ENCODE peak calls at places on chromosomes 11 and 22, in ten cellular contexts. One of them, this sample, is unnamed.

GRCh38 chr11:44430140-44430539 is 120.2 kb upstream of the ALX4 start:
- DNase-seq in NCI-H1694: no peak
- DNase-seq in NCI-H2081 treated with DMSO at 0.1 percent for 48 hours: no peak
- DNase-seq in KG1: no peak
- DNase-seq in endothelial cell: no peak
- DNase-seq in CD4-positive, alpha-beta memory T cell: no peak
- DNase-seq in iPS-NIHi11: no peak
- DNase-seq in SW 1271: no peak
- DNase-seq in hepatocyte: no peak
- DNase-seq in foreskin melanocyte: no peak
- DNase-seq in this sample: no peak

GRCh38 chr11:13215157-13215556 is 62.4 kb upstream of the BMAL1 start:
- DNase-seq in NCI-H1694: no peak
- DNase-seq in NCI-H2081 treated with DMSO at 0.1 percent for 48 hours: no peak
- DNase-seq in KG1: no peak
- DNase-seq in endothelial cell: no peak
- DNase-seq in CD4-positive, alpha-beta memory T cell: no peak
- DNase-seq in iPS-NIHi11: no peak
- DNase-seq in SW 1271: no peak
- DNase-seq in hepatocyte: no peak
- DNase-seq in foreskin melanocyte: no peak
- DNase-seq in this sample: no peak

GRCh38 chr11:86477495-86478155 is 102.9 kb downstream of the CCDC81 start:
- DNase-seq in NCI-H1694: no peak
- DNase-seq in NCI-H2081 treated with DMSO at 0.1 percent for 48 hours: no peak
- DNase-seq in KG1: no peak
- DNase-seq in endothelial cell: no peak
- DNase-seq in CD4-positive, alpha-beta memory T cell: no peak
- DNase-seq in iPS-NIHi11: no peak
- DNase-seq in SW 1271: no peak
- DNase-seq in hepatocyte: no peak
- DNase-seq in foreskin melanocyte: no peak
- DNase-seq in this sample: no peak

GRCh38 chr22:47623056-47623739 is 860.7 kb downstream of the TBC1D22A start:
- DNase-seq in NCI-H1694: no peak
- DNase-seq in NCI-H2081 treated with DMSO at 0.1 percent for 48 hours: no peak
- DNase-seq in KG1: no peak
- DNase-seq in endothelial cell: no peak
- DNase-seq in CD4-positive, alpha-beta memory T cell: no peak
- DNase-seq in iPS-NIHi11: no peak
- DNase-seq in SW 1271: no peak
- DNase-seq in hepatocyte: no peak
- DNase-seq in foreskin melanocyte: no peak
- DNase-seq in this sample: no peak

GRCh38 chr11:104637652-104638170 is 260.5 kb downstream of the CASP12 start:
- DNase-seq in NCI-H1694: no peak
- DNase-seq in NCI-H2081 treated with DMSO at 0.1 percent for 48 hours: no peak
- DNase-seq in KG1: no peak
- DNase-seq in endothelial cell: no peak
- DNase-seq in CD4-positive, alpha-beta memory T cell: no peak
- DNase-seq in iPS-NIHi11: no peak
- DNase-seq in SW 1271: no peak
- DNase-seq in hepatocyte: no peak
- DNase-seq in foreskin melanocyte: no peak
- DNase-seq in this sample: no peak

GRCh38 chr11:13772223-13773046 is 104.0 kb downstream of the FAR1 start:
- DNase-seq in NCI-H1694: peak
- DNase-seq in NCI-H2081 treated with DMSO at 0.1 percent for 48 hours: peak
- DNase-seq in KG1: peak
- DNase-seq in endothelial cell: peak
- DNase-seq in CD4-positive, alpha-beta memory T cell: peak
- DNase-seq in iPS-NIHi11: peak
- DNase-seq in SW 1271: peak
- DNase-seq in hepatocyte: peak
- DNase-seq in foreskin melanocyte: peak
- DNase-seq in this sample: peak

GRCh38 chr22:45318558-45319318 is 9.0 kb downstream of the FAM118A start:
- DNase-seq in NCI-H1694: no peak
- DNase-seq in NCI-H2081 treated with DMSO at 0.1 percent for 48 hours: no peak
- DNase-seq in KG1: no peak
- DNase-seq in endothelial cell: no peak
- DNase-seq in CD4-positive, alpha-beta memory T cell: peak
- DNase-seq in iPS-NIHi11: no peak
- DNase-seq in SW 1271: no peak
- DNase-seq in hepatocyte: no peak
- DNase-seq in foreskin melanocyte: no peak
- DNase-seq in this sample: no peak

GRCh38 chr22:28882545-28882877 is 861 bp upstream of the ZNRF3 start:
- DNase-seq in NCI-H1694: no peak
- DNase-seq in NCI-H2081 treated with DMSO at 0.1 percent for 48 hours: no peak
- DNase-seq in KG1: no peak
- DNase-seq in endothelial cell: peak
- DNase-seq in CD4-positive, alpha-beta memory T cell: no peak
- DNase-seq in iPS-NIHi11: no peak
- DNase-seq in SW 1271: no peak
- DNase-seq in hepatocyte: peak
- DNase-seq in foreskin melanocyte: no peak
- DNase-seq in this sample: no peak

GRCh38 chr22:33796494-33796893 is 123.8 kb downstream of the LARGE1 start:
- DNase-seq in NCI-H1694: no peak
- DNase-seq in NCI-H2081 treated with DMSO at 0.1 percent for 48 hours: no peak
- DNase-seq in KG1: no peak
- DNase-seq in endothelial cell: no peak
- DNase-seq in CD4-positive, alpha-beta memory T cell: no peak
- DNase-seq in iPS-NIHi11: peak
- DNase-seq in SW 1271: no peak
- DNase-seq in hepatocyte: no peak
- DNase-seq in foreskin melanocyte: no peak
- DNase-seq in this sample: peak

GRCh38 chr11:45530776-45531175 is 134.6 kb downstream of the CHST1 start:
- DNase-seq in NCI-H1694: no peak
- DNase-seq in NCI-H2081 treated with DMSO at 0.1 percent for 48 hours: no peak
- DNase-seq in KG1: no peak
- DNase-seq in endothelial cell: no peak
- DNase-seq in CD4-positive, alpha-beta memory T cell: no peak
- DNase-seq in iPS-NIHi11: no peak
- DNase-seq in SW 1271: no peak
- DNase-seq in hepatocyte: no peak
- DNase-seq in foreskin melanocyte: no peak
- DNase-seq in this sample: no peak

GRCh38 chr11:128359515-128359914 is 227.8 kb downstream of the ETS1 start:
- DNase-seq in NCI-H1694: no peak
- DNase-seq in NCI-H2081 treated with DMSO at 0.1 percent for 48 hours: no peak
- DNase-seq in KG1: no peak
- DNase-seq in endothelial cell: no peak
- DNase-seq in CD4-positive, alpha-beta memory T cell: no peak
- DNase-seq in iPS-NIHi11: no peak
- DNase-seq in SW 1271: no peak
- DNase-seq in hepatocyte: no peak
- DNase-seq in foreskin melanocyte: peak
- DNase-seq in this sample: no peak

GRCh38 chr11:11464555-11464954 is 111.5 kb upstream of the CSNK2A3 start:
- DNase-seq in NCI-H1694: no peak
- DNase-seq in NCI-H2081 treated with DMSO at 0.1 percent for 48 hours: no peak
- DNase-seq in KG1: no peak
- DNase-seq in endothelial cell: no peak
- DNase-seq in CD4-positive, alpha-beta memory T cell: no peak
- DNase-seq in iPS-NIHi11: no peak
- DNase-seq in SW 1271: no peak
- DNase-seq in hepatocyte: no peak
- DNase-seq in foreskin melanocyte: no peak
- DNase-seq in this sample: no peak

GRCh38 chr11:44243633-44244343 is 66.2 kb downstream of the ALX4 start:
- DNase-seq in NCI-H1694: no peak
- DNase-seq in NCI-H2081 treated with DMSO at 0.1 percent for 48 hours: no peak
- DNase-seq in KG1: no peak
- DNase-seq in endothelial cell: no peak
- DNase-seq in CD4-positive, alpha-beta memory T cell: no peak
- DNase-seq in iPS-NIHi11: peak
- DNase-seq in SW 1271: peak
- DNase-seq in hepatocyte: peak
- DNase-seq in foreskin melanocyte: no peak
- DNase-seq in this sample: no peak

GRCh38 chr11:2272241-2272945 is 2.0 kb upstream of the ASCL2 start:
- DNase-seq in NCI-H1694: no peak
- DNase-seq in NCI-H2081 treated with DMSO at 0.1 percent for 48 hours: no peak
- DNase-seq in KG1: no peak
- DNase-seq in endothelial cell: peak
- DNase-seq in CD4-positive, alpha-beta memory T cell: no peak
- DNase-seq in iPS-NIHi11: no peak
- DNase-seq in SW 1271: no peak
- DNase-seq in hepatocyte: no peak
- DNase-seq in foreskin melanocyte: no peak
- DNase-seq in this sample: no peak

GRCh38 chr11:59180907-59181306 is 9.0 kb downstream of the DTX4 start:
- DNase-seq in NCI-H1694: no peak
- DNase-seq in NCI-H2081 treated with DMSO at 0.1 percent for 48 hours: no peak
- DNase-seq in KG1: no peak
- DNase-seq in endothelial cell: no peak
- DNase-seq in CD4-positive, alpha-beta memory T cell: no peak
- DNase-seq in iPS-NIHi11: no peak
- DNase-seq in SW 1271: no peak
- DNase-seq in hepatocyte: no peak
- DNase-seq in foreskin melanocyte: no peak
- DNase-seq in this sample: no peak

GRCh38 chr22:39994566-39995345 is at the start of gene FAM83F:
- DNase-seq in NCI-H1694: no peak
- DNase-seq in NCI-H2081 treated with DMSO at 0.1 percent for 48 hours: no peak
- DNase-seq in KG1: no peak
- DNase-seq in endothelial cell: peak
- DNase-seq in CD4-positive, alpha-beta memory T cell: peak
- DNase-seq in iPS-NIHi11: peak
- DNase-seq in SW 1271: no peak
- DNase-seq in hepatocyte: peak
- DNase-seq in foreskin melanocyte: no peak
- DNase-seq in this sample: no peak

GRCh38 chr11:44097821-44098220 is 2.3 kb downstream of the EXT2 start:
- DNase-seq in NCI-H1694: no peak
- DNase-seq in NCI-H2081 treated with DMSO at 0.1 percent for 48 hours: no peak
- DNase-seq in KG1: no peak
- DNase-seq in endothelial cell: no peak
- DNase-seq in CD4-positive, alpha-beta memory T cell: no peak
- DNase-seq in iPS-NIHi11: no peak
- DNase-seq in SW 1271: no peak
- DNase-seq in hepatocyte: no peak
- DNase-seq in foreskin melanocyte: no peak
- DNase-seq in this sample: no peak

GRCh38 chr11:6523253-6523652 is 26.2 kb downstream of the DNHD1 start:
- DNase-seq in NCI-H1694: no peak
- DNase-seq in NCI-H2081 treated with DMSO at 0.1 percent for 48 hours: no peak
- DNase-seq in KG1: no peak
- DNase-seq in endothelial cell: no peak
- DNase-seq in CD4-positive, alpha-beta memory T cell: no peak
- DNase-seq in iPS-NIHi11: no peak
- DNase-seq in SW 1271: no peak
- DNase-seq in hepatocyte: peak
- DNase-seq in foreskin melanocyte: no peak
- DNase-seq in this sample: no peak

GRCh38 chr11:117809236-117810055 is 12.4 kb upstream of the DSCAML1 start:
- DNase-seq in NCI-H1694: peak
- DNase-seq in NCI-H2081 treated with DMSO at 0.1 percent for 48 hours: no peak
- DNase-seq in KG1: no peak
- DNase-seq in endothelial cell: peak
- DNase-seq in CD4-positive, alpha-beta memory T cell: peak
- DNase-seq in iPS-NIHi11: peak
- DNase-seq in SW 1271: peak
- DNase-seq in hepatocyte: peak
- DNase-seq in foreskin melanocyte: no peak
- DNase-seq in this sample: no peak

GRCh38 chr11:45027312-45027711 is 76.6 kb upstream of the TP53I11 start:
- DNase-seq in NCI-H1694: no peak
- DNase-seq in NCI-H2081 treated with DMSO at 0.1 percent for 48 hours: no peak
- DNase-seq in KG1: no peak
- DNase-seq in endothelial cell: no peak
- DNase-seq in CD4-positive, alpha-beta memory T cell: no peak
- DNase-seq in iPS-NIHi11: no peak
- DNase-seq in SW 1271: no peak
- DNase-seq in hepatocyte: no peak
- DNase-seq in foreskin melanocyte: no peak
- DNase-seq in this sample: no peak

GRCh38 chr22:44410396-44411056 is 87.5 kb downstream of the RTL6 start:
- DNase-seq in NCI-H1694: peak
- DNase-seq in NCI-H2081 treated with DMSO at 0.1 percent for 48 hours: no peak
- DNase-seq in KG1: no peak
- DNase-seq in endothelial cell: no peak
- DNase-seq in CD4-positive, alpha-beta memory T cell: no peak
- DNase-seq in iPS-NIHi11: no peak
- DNase-seq in SW 1271: no peak
- DNase-seq in hepatocyte: no peak
- DNase-seq in foreskin melanocyte: no peak
- DNase-seq in this sample: no peak

GRCh38 chr11:13358871-13359270 is 81.3 kb downstream of the BMAL1 start:
- DNase-seq in NCI-H1694: no peak
- DNase-seq in NCI-H2081 treated with DMSO at 0.1 percent for 48 hours: no peak
- DNase-seq in KG1: no peak
- DNase-seq in endothelial cell: no peak
- DNase-seq in CD4-positive, alpha-beta memory T cell: no peak
- DNase-seq in iPS-NIHi11: no peak
- DNase-seq in SW 1271: no peak
- DNase-seq in hepatocyte: no peak
- DNase-seq in foreskin melanocyte: peak
- DNase-seq in this sample: no peak

GRCh38 chr11:129247129-129247528 is 55.0 kb upstream of the ARHGAP32 start:
- DNase-seq in NCI-H1694: no peak
- DNase-seq in NCI-H2081 treated with DMSO at 0.1 percent for 48 hours: no peak
- DNase-seq in KG1: no peak
- DNase-seq in endothelial cell: no peak
- DNase-seq in CD4-positive, alpha-beta memory T cell: peak
- DNase-seq in iPS-NIHi11: no peak
- DNase-seq in SW 1271: no peak
- DNase-seq in hepatocyte: no peak
- DNase-seq in foreskin melanocyte: no peak
- DNase-seq in this sample: no peak

GRCh38 chr11:33064033-33064825 is 24.9 kb downstream of the TCP11L1 start:
- DNase-seq in NCI-H1694: no peak
- DNase-seq in NCI-H2081 treated with DMSO at 0.1 percent for 48 hours: no peak
- DNase-seq in KG1: no peak
- DNase-seq in endothelial cell: no peak
- DNase-seq in CD4-positive, alpha-beta memory T cell: no peak
- DNase-seq in iPS-NIHi11: no peak
- DNase-seq in SW 1271: no peak
- DNase-seq in hepatocyte: no peak
- DNase-seq in foreskin melanocyte: peak
- DNase-seq in this sample: peak

GRCh38 chr11:70064726-70065317 is 13.3 kb upstream of the ANO1 start:
- DNase-seq in NCI-H1694: no peak
- DNase-seq in NCI-H2081 treated with DMSO at 0.1 percent for 48 hours: no peak
- DNase-seq in KG1: no peak
- DNase-seq in endothelial cell: no peak
- DNase-seq in CD4-positive, alpha-beta memory T cell: no peak
- DNase-seq in iPS-NIHi11: no peak
- DNase-seq in SW 1271: no peak
- DNase-seq in hepatocyte: peak
- DNase-seq in foreskin melanocyte: no peak
- DNase-seq in this sample: no peak

GRCh38 chr11:69637956-69638871 is 2.7 kb upstream of the CCND1 start:
- DNase-seq in NCI-H1694: no peak
- DNase-seq in NCI-H2081 treated with DMSO at 0.1 percent for 48 hours: no peak
- DNase-seq in KG1: no peak
- DNase-seq in endothelial cell: peak
- DNase-seq in CD4-positive, alpha-beta memory T cell: no peak
- DNase-seq in iPS-NIHi11: peak
- DNase-seq in SW 1271: no peak
- DNase-seq in hepatocyte: peak
- DNase-seq in foreskin melanocyte: peak
- DNase-seq in this sample: no peak

GRCh38 chr11:133228406-133229330 is 303.6 kb downstream of the OPCML start:
- DNase-seq in NCI-H1694: peak
- DNase-seq in NCI-H2081 treated with DMSO at 0.1 percent for 48 hours: peak
- DNase-seq in KG1: no peak
- DNase-seq in endothelial cell: peak
- DNase-seq in CD4-positive, alpha-beta memory T cell: no peak
- DNase-seq in iPS-NIHi11: peak
- DNase-seq in SW 1271: no peak
- DNase-seq in hepatocyte: no peak
- DNase-seq in foreskin melanocyte: no peak
- DNase-seq in this sample: no peak

GRCh38 chr11:47784785-47785381 is 17.7 kb upstream of the FNBP4 start:
- DNase-seq in NCI-H1694: no peak
- DNase-seq in NCI-H2081 treated with DMSO at 0.1 percent for 48 hours: no peak
- DNase-seq in KG1: no peak
- DNase-seq in endothelial cell: no peak
- DNase-seq in CD4-positive, alpha-beta memory T cell: no peak
- DNase-seq in iPS-NIHi11: no peak
- DNase-seq in SW 1271: no peak
- DNase-seq in hepatocyte: peak
- DNase-seq in foreskin melanocyte: no peak
- DNase-seq in this sample: no peak